ENCODE peak calls at places on chromosome X, in four cellular contexts. Q is choroid plexus epithelial cell, I is PC-9, E is fibroblast of villous mesenchyme. Z is an unnamed sample.

GRCh38 chrX:21355831-21356230 is 18.4 kb upstream of the CNKSR2 start:
- DNase-seq in Q (no peak), I (no peak), E (no peak), Z (no peak)

GRCh38 chrX:69072486-69073006 is 92.7 kb downstream of the PJA1 start:
- DNase-seq in Q (no peak), I (no peak), E (no peak), Z (no peak)

GRCh38 chrX:13983734-13984133 is 46.0 kb downstream of the GEMIN8 start:
- DNase-seq in Q (no peak), I (no peak), E (no peak), Z (no peak)

GRCh38 chrX:102651242-102651967 is at the start of gene GPRASP1:
- DNase-seq in Q (peak; percentile 26), I (no peak), E (peak; percentile 13), Z (peak; percentile 44)

GRCh38 chrX:12210921-12211320 is 72.6 kb downstream of the FRMPD4 start:
- DNase-seq in Q (no peak), I (no peak), E (peak; percentile 31), Z (peak; percentile 60)

GRCh38 chrX:3501833-3502535 is 155.5 kb upstream of the MXRA5 start:
- DNase-seq in Q (no peak), I (no peak), E (no peak), Z (peak; percentile 21)

GRCh38 chrX:110317079-110317819 is 636 bp downstream of the AMMECR1 start:
- DNase-seq in Q (no peak), I (no peak), E (no peak), Z (no peak)

GRCh38 chrX:40908857-40909475 is 173.6 kb upstream of the MED14 start:
- DNase-seq in Q (peak; percentile 77), I (peak; percentile 65), E (peak; percentile 62), Z (peak; percentile 70)

GRCh38 chrX:71532078-71532752 is 689 bp upstream of the OGT start:
- DNase-seq in Q (peak; percentile 44), I (peak; percentile 85), E (peak; percentile 62), Z (peak; percentile 48)

GRCh38 chrX:107450823-107451509 is 1.5 kb downstream of the FRMPD3 start:
- DNase-seq in Q (no peak), I (no peak), E (no peak), Z (no peak)

GRCh38 chrX:133921764-133922389 is 63.5 kb downstream of the GPC3 start:
- DNase-seq in Q (peak; percentile 34), I (no peak), E (peak; percentile 3), Z (peak; percentile 16)

GRCh38 chrX:65528705-65529340 is 5.8 kb downstream of the LAS1L start:
- DNase-seq in Q (peak; percentile 36), I (no peak), E (peak; percentile 28), Z (peak; percentile 8)

GRCh38 chrX:153353416-153353815 is 19.5 kb downstream of the ZNF275 start:
- DNase-seq in Q (no peak), I (no peak), E (no peak), Z (no peak)

GRCh38 chrX:41233988-41234387 is 100.0 kb upstream of the DDX3X start:
- DNase-seq in Q (peak; percentile 5), I (no peak), E (no peak), Z (no peak)

GRCh38 chrX:418927-419729 is 32.4 kb upstream of the PPP2R3B start:
- DNase-seq in Q (no peak), I (no peak), E (no peak), Z (no peak)

GRCh38 chrX:13197961-13198761 is 121.7 kb downstream of the ATXN3L start:
- DNase-seq in Q (no peak), I (peak; percentile 40), E (no peak), Z (no peak)

GRCh38 chrX:154734101-154734781 is 16.6 kb downstream of the GAB3 start:
- DNase-seq in Q (peak; percentile 85), I (no peak), E (peak; percentile 72), Z (no peak)

GRCh38 chrX:3244203-3244743 is 102.2 kb downstream of the MXRA5 start:
- DNase-seq in Q (peak; percentile 80), I (no peak), E (peak; percentile 79), Z (peak; percentile 84)

GRCh38 chrX:145817666-145818521 is at the start of gene SLITRK2:
- DNase-seq in Q (no peak), I (no peak), E (no peak), Z (no peak)

GRCh38 chrX:19799319-19800182 is 87.8 kb downstream of the SH3KBP1 start:
- DNase-seq in Q (peak; percentile 33), I (no peak), E (peak; percentile 15), Z (peak; percentile 72)

GRCh38 chrX:46978341-46979291 is 66.4 kb downstream of the JADE3 start:
- DNase-seq in Q (peak; percentile 80), I (peak; percentile 34), E (peak; percentile 76), Z (peak; percentile 54)

GRCh38 chrX:131734621-131735020 is 190.7 kb downstream of the OR13H1 start:
- DNase-seq in Q (no peak), I (no peak), E (peak; percentile 75), Z (no peak)
- H3K4me3 ChIP-seq in Q (no peak overlapping the region), I (no peak overlapping the region), E (no peak overlapping the region), Z (no peak overlapping the region)

GRCh38 chrX:78543281-78543680 is 115.8 kb downstream of the RTL3 start:
- DNase-seq in Q (no peak), I (no peak), E (no peak), Z (no peak)

GRCh38 chrX:78545233-78545632 is 113.9 kb downstream of the RTL3 start:
- DNase-seq in Q (no peak), I (no peak), E (no peak), Z (no peak)

GRCh38 chrX:78548012-78548411 is 111.1 kb downstream of the RTL3 start:
- DNase-seq in Q (peak; percentile 5), I (no peak), E (no peak), Z (no peak)
- H3K4me3 ChIP-seq in Q (no peak overlapping the region), I (no peak overlapping the region), E (no peak overlapping the region), Z (no peak overlapping the region)

GRCh38 chrX:155865193-155865592 is 16.0 kb upstream of the VAMP7 start:
- DNase-seq in Q (no peak), I (no peak), E (no peak), Z (no peak)

GRCh38 chrX:155867821-155868220 is 13.3 kb upstream of the VAMP7 start:
- DNase-seq in Q (no peak), I (no peak), E (no peak), Z (no peak)

GRCh38 chrX:155864655-155865054 is 16.5 kb upstream of the VAMP7 start:
- DNase-seq in Q (peak; percentile 34), I (no peak), E (no peak), Z (no peak)
- H3K4me3 ChIP-seq in Q (no peak overlapping the region), I (no peak overlapping the region), E (no peak overlapping the region), Z (no peak overlapping the region)

GRCh38 chrX:149541521-149542047 is 772 bp downstream of the EOLA1 start:
- DNase-seq in Q (peak; percentile 13), I (no peak), E (no peak), Z (no peak)
- H3K4me3 ChIP-seq in Q (peak overlapping the region; percentile 81), I (peak overlapping the region; percentile 81), E (peak overlapping the region; percentile 80), Z (peak overlapping the region; percentile 82)

DNA sequence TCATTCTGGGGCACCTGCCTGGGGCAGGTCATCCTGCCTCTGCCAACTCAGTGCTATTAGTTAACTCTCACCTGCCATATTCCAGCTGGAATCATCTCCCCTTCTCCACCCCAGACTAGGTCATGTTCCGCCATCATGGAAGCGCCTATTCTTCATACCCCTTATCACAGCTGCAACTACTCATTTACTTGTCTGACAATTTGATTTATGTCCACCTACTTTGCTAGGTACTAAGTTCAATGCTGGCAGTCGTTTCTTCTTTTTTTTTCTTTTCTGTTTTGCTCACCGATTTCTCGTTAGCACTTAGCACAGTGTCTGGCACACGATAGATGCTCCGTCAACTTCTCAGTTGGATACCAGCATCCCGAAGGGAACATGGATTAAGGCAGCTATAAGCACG is 1.1 kb upstream of the FMR1 start:
- DNase-seq in Q (no peak), I (no peak), E (no peak), Z (no peak)
- H3K4me3 ChIP-seq in Q (no peak overlapping the region), I (no peak overlapping the region), E (no peak overlapping the region), Z (no peak overlapping the region)

GRCh38 chrX:33725556-33726232 is 406.4 kb downstream of the FAM47A start:
- DNase-seq in Q (peak; percentile 12), I (peak; percentile 65), E (peak; percentile 0), Z (no peak)
- H3K4me3 ChIP-seq in Q (no peak overlapping the region), I (peak overlapping the region; percentile 62), E (no peak overlapping the region), Z (no peak overlapping the region)

GRCh38 chrX:119996069-119996468 is 52.5 kb upstream of the NKAP start:
- DNase-seq in Q (no peak), I (no peak), E (no peak), Z (no peak)

GRCh38 chrX:119990409-119990994 is 47.0 kb upstream of the NKAP start:
- DNase-seq in Q (no peak), I (no peak), E (no peak), Z (no peak)

GRCh38 chrX:119989905-119990408 is 46.4 kb upstream of the NKAP start:
- DNase-seq in Q (no peak), I (no peak), E (no peak), Z (no peak)

GRCh38 chrX:119986203-119986602 is 42.7 kb upstream of the NKAP start:
- DNase-seq in Q (no peak), I (no peak), E (no peak), Z (no peak)

DNA sequence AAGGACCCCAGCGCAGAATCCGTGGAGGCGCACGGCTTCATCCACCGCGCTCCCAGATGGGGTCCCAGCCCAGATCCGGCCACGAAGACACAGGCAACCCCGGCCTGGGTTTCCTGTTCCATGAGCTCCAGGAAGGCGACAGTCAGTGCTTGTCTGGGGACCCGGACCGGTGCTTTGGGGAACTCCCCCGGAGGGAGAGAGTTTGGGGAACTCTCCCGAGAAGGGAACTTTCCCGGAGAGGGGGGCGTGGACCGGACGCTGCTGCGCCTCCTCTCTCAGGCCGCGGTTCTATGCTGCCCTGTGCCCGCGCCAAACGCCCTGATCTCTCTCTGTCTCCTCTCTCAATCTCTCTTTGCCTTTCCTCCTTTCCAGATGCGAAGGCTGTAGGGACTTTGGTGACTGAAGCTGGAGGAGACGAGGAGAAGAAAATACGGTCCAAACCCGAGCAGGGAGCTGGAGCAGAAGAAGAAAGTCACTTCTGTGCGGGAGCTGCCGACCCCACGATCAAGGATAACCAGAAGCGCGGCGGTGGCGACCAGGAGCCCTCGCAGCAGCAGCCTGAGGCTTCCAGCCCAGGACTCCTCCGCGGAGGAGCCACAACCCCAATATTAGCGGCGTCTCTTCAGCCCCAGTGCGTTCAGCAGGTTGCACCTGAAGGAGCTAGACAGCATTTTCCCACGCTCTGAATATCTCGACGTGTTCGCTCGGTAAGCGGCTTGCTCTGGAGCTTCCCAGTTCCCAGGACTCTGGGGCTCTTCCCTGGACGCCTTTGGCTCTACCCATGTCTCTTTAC is 47.6 kb upstream of the NKAP start:
- DNase-seq in Q (no peak), I (no peak), E (no peak), Z (no peak)
- H3K4me3 ChIP-seq in Q (no peak overlapping the region), I (no peak overlapping the region), E (no peak overlapping the region), Z (no peak overlapping the region)

DNA sequence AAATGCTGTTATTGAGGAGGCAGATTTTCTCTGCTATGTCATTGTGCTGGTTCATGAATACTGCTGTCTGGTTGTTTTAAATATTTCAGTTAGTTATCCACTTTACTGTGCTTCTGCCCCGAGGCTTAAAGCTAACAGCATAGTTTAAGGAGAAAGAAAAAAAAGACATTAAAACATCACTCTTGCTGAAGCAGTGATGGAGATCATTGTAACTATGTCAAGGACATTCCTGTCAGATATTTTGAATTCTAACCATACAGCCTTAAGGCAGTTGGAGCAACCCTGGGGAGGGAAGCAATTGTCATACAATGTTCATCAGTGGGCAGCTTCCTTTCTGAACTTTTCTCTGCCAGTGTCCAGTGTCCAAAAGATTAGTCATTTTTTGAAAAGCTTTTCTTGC is 199.0 kb upstream of the DDX53 start:
- DNase-seq in Q (peak; percentile 5), I (no peak), E (peak; percentile 22), Z (peak; percentile 0)
- H3K4me3 ChIP-seq in Q (no peak overlapping the region), I (no peak overlapping the region), E (no peak overlapping the region), Z (no peak overlapping the region)